ENCODE peak calls at places on chromosomes 16 and 17, in five cellular contexts. R, Y, W, N and O are unnamed samples.

GRCh38 chr17:41329279-41329925 is 13.9 kb upstream of the KRTAP17-1 start:
- DNase-seq in W (no peak), R (peak), N (no peak), Y (peak), O (peak)

GRCh38 chr16:70749006-70749678 is 51.8 kb downstream of the VAC14 start:
- DNase-seq in W (no peak), N (no peak), Y (no peak), R (no peak), O (no peak)

GRCh38 chr17:62859146-62859545 is 51.0 kb upstream of the MARCHF10 start:
- DNase-seq in W (no peak), N (no peak), Y (peak), R (no peak), O (no peak)

GRCh38 chr17:1011760-1012735 is 15.1 kb downstream of the TIMM22 start:
- DNase-seq in R (no peak), N (no peak), Y (no peak), W (no peak), O (no peak)

GRCh38 chr17:38592487-38592886 is 13.3 kb downstream of the SRCIN1 start:
- DNase-seq in W (no peak), N (no peak), R (no peak), Y (no peak), O (no peak)

GRCh38 chr16:87074635-87075318 is 242.4 kb downstream of the C16orf95 start:
- DNase-seq in Y (no peak), W (no peak), N (no peak), R (peak), O (no peak)

GRCh38 chr17:54968259-54968953 is at the start of the genes COX11 and STXBP4:
- DNase-seq in R (peak), W (peak), N (peak), Y (peak), O (peak)

GRCh38 chr17:7562208-7562605 is 488 bp downstream of the SENP3 start:
- DNase-seq in R (no peak), N (no peak), Y (no peak), W (no peak), O (no peak)

GRCh38 chr16:82070656-82071369 is 35.8 kb downstream of the HSD17B2 start:
- DNase-seq in W (peak), Y (peak), N (no peak), R (no peak), O (peak)

GRCh38 chr17:45441536-45442310 is 9.1 kb upstream of the ARHGAP27 start:
- DNase-seq in N (no peak), Y (no peak), W (no peak), R (no peak), O (no peak)

GRCh38 chr17:7747586-7747985 is 30.0 kb downstream of the DNAH2 start:
- DNase-seq in R (no peak), N (no peak), Y (peak), W (peak), O (no peak)

GRCh38 chr17:78919816-78920516 is 5.2 kb downstream of the TIMP2 start:
- DNase-seq in R (no peak), W (no peak), Y (no peak), N (no peak), O (no peak)

GRCh38 chr17:57368637-57369336 is 112.5 kb downstream of the MSI2 start:
- DNase-seq in R (no peak), Y (no peak), N (no peak), W (no peak), O (no peak)

GRCh38 chr17:74862108-74862901 is 2.6 kb upstream of the GRIN2C start:
- DNase-seq in Y (peak), N (peak), R (peak), W (no peak), O (no peak)

GRCh38 chr16:866252-866651 is 65.7 kb upstream of the GNG13 start:
- DNase-seq in R (no peak), Y (no peak), N (no peak), W (no peak), O (no peak)

GRCh38 chr16:4513086-4513860 is 25.3 kb downstream of the CDIP1 start:
- DNase-seq in W (no peak), Y (no peak), N (no peak), R (no peak), O (no peak)

GRCh38 chr16:1825864-1826690 is 548 bp downstream of the HAGH start:
- DNase-seq in Y (peak), W (no peak), R (peak), N (no peak), O (no peak)

GRCh38 chr17:60335289-60335688 is 56.6 kb downstream of the USP32 start:
- DNase-seq in Y (no peak), R (no peak), N (no peak), W (no peak), O (no peak)

GRCh38 chr16:50662306-50662940 is 18.7 kb downstream of the SNX20 start:
- DNase-seq in W (no peak), R (no peak), N (no peak), Y (no peak), O (no peak)

GRCh38 chr17:43871947-43872690 is 25.1 kb downstream of the CD300LG start:
- DNase-seq in W (no peak), R (no peak), Y (no peak), N (no peak), O (no peak)

GRCh38 chr17:66533572-66533971 is 231.2 kb downstream of the PRKCA start:
- DNase-seq in W (no peak), R (no peak), Y (peak), N (no peak), O (no peak)

GRCh38 chr17:27038676-27039075 is 255.2 kb upstream of the WSB1 start:
- DNase-seq in W (no peak), Y (no peak), R (peak), N (no peak), O (no peak)
- TF ChIP-seq CTCF in W (no peak), Y (no peak), R (peak), N (no peak), O (no peak)

GRCh38 chr16:85935957-85936760 is 37.2 kb downstream of the IRF8 start:
- DNase-seq in Y (no peak), R (peak), N (no peak), W (no peak), O (no peak)

GRCh38 chr16:85940214-85940613 is 41.3 kb downstream of the IRF8 start:
- DNase-seq in R (no peak), W (no peak), N (no peak), Y (no peak), O (peak)

GRCh38 chr16:85934210-85934609 is 35.2 kb downstream of the IRF8 start:
- DNase-seq in N (no peak), Y (no peak), W (no peak), R (no peak), O (no peak)

GRCh38 chr16:85935391-85935956 is 36.5 kb downstream of the IRF8 start:
- DNase-seq in R (no peak), Y (no peak), N (no peak), W (no peak), O (no peak)

DNA sequence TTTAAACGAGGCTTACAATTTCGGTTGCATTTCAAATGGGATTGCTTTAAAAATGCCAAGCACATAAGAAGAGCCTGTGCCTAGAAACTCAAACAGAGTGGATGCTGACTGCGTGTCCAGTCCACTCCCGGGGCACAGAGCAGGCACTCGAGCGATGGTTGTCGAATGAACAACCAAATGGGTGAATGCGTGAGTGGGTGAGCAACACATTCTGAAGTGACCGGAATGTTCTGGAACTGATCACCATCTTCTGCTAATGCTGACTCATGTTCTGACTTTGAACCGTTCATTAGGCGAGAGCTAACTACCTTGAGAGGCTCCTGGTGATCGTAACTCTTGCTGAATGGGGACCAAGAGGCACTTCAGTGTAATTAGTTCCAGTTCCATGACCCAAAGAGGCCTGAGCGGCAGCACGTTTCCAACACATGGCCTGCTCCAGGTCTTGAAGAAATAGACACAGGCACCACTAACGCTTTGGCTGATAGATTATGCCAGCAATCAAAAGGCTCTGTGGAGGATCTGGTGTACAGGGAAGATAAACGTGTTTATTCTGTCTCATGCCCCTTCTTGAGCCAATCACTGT is 37.9 kb downstream of the IRF8 start:
- DNase-seq in N (no peak), W (no peak), Y (no peak), R (no peak), O (peak)
- H3K4me3 ChIP-seq in N (no peak), W (no peak), Y (no peak), R (peak), O (no peak)

GRCh38 chr17:30304778-30305177 is 13.0 kb upstream of the BLMH start:
- DNase-seq in R (no peak), N (no peak), Y (no peak), W (no peak), O (no peak)
- TF ChIP-seq CTCF in R (no peak), N (no peak), Y (no peak), W (no peak), O (no peak)

GRCh38 chr16:78407191-78407590 is 307.7 kb downstream of the WWOX start:
- DNase-seq in N (no peak), W (no peak), R (no peak), Y (peak), O (no peak)
- H3K4me3 ChIP-seq in N (no peak), W (no peak), R (no peak), Y (no peak), O (no peak)

GRCh38 chr16:29898786-29899515 is 399 bp downstream of the SEZ6L2 start:
- DNase-seq in W (no peak), R (no peak), N (no peak), Y (no peak), O (no peak)

GRCh38 chr16:29900102-29900887 is at the start of gene ASPHD1:
- DNase-seq in W (peak), R (peak), Y (peak), N (peak), O (peak)

GRCh38 chr16:29898135-29898534 is 1.2 kb downstream of the SEZ6L2 start:
- DNase-seq in R (no peak), W (no peak), Y (no peak), N (no peak), O (no peak)

GRCh38 chr16:29900888-29901606 is 759 bp downstream of the ASPHD1 start:
- DNase-seq in N (no peak), Y (no peak), R (no peak), W (no peak), O (no peak)

GRCh38 chr16:29899516-29900101 is at the start of gene SEZ6L2:
- DNase-seq in R (no peak), N (no peak), W (peak), Y (peak), O (peak)
- TF ChIP-seq CTCF in R (no peak), N (no peak), W (peak), Y (peak), O (peak)